ENCODE peak calls at places on chromosome 2, in four cellular contexts. One of them, this sample, is unnamed. For H3K27me3, the result is how much of the 10 kb centered on the place peaks cover.

GRCh38 chr2:175140332-175140731 is 27.7 kb downstream of the ATF2 start:
- DNase-seq in Peyer's patch: no peak
- DNase-seq in adrenal gland: no peak
- DNase-seq in IMR-90: no peak
- DNase-seq in this sample: no peak

GRCh38 chr2:216632321-216632951 is 784 bp upstream of the IGFBP2 start:
- DNase-seq in Peyer's patch: no peak
- DNase-seq in adrenal gland: no peak
- DNase-seq in IMR-90: no peak
- DNase-seq in this sample: no peak

GRCh38 chr2:174442546-174443510 is 44.0 kb downstream of the GPR155 start:
- DNase-seq in IMR-90: peak
- DNase-seq in adrenal gland: peak
- DNase-seq in Peyer's patch: no peak
- DNase-seq in this sample: no peak

GRCh38 chr2:164843346-164843841 is 1.8 kb upstream of the COBLL1 start:
- DNase-seq in IMR-90: no peak
- DNase-seq in Peyer's patch: no peak
- DNase-seq in adrenal gland: no peak
- DNase-seq in this sample: no peak

GRCh38 chr2:223841436-223842180 is 4.2 kb upstream of the AP1S3 start:
- DNase-seq in adrenal gland: no peak
- DNase-seq in Peyer's patch: no peak
- DNase-seq in IMR-90: no peak
- DNase-seq in this sample: no peak

GRCh38 chr2:135600915-135601314 is 69.6 kb downstream of the R3HDM1 start:
- DNase-seq in IMR-90: peak
- DNase-seq in adrenal gland: no peak
- DNase-seq in Peyer's patch: no peak
- DNase-seq in this sample: no peak

GRCh38 chr2:233114421-233114861 is 54.3 kb downstream of the INPP5D start:
- DNase-seq in IMR-90: no peak
- DNase-seq in adrenal gland: no peak
- DNase-seq in Peyer's patch: no peak
- DNase-seq in this sample: peak

GRCh38 chr2:201156051-201156450 is 26.9 kb upstream of the CASP10 start:
- DNase-seq in IMR-90: no peak
- DNase-seq in Peyer's patch: no peak
- DNase-seq in adrenal gland: no peak
- DNase-seq in this sample: no peak

GRCh38 chr2:38521835-38522234 is 80.9 kb downstream of the HNRNPLL start:
- DNase-seq in Peyer's patch: no peak
- DNase-seq in adrenal gland: no peak
- DNase-seq in IMR-90: no peak
- DNase-seq in this sample: no peak

GRCh38 chr2:176157499-176158305 is 595 bp downstream of the HOXD3 start:
- DNase-seq in adrenal gland: peak
- DNase-seq in IMR-90: no peak
- DNase-seq in Peyer's patch: no peak
- DNase-seq in this sample: no peak

GRCh38 chr2:70716131-70716766 is 51.8 kb downstream of the ADD2 start:
- DNase-seq in adrenal gland: no peak
- DNase-seq in IMR-90: no peak
- DNase-seq in Peyer's patch: no peak
- DNase-seq in this sample: peak

GRCh38 chr2:201116959-201117734 is 1.2 kb downstream of the CFLAR start:
- DNase-seq in IMR-90: peak
- DNase-seq in adrenal gland: peak
- DNase-seq in Peyer's patch: peak
- DNase-seq in this sample: peak

GRCh38 chr2:102895386-102895785 is 133.6 kb downstream of the TMEM182 start:
- DNase-seq in IMR-90: no peak
- DNase-seq in Peyer's patch: no peak
- DNase-seq in adrenal gland: no peak
- DNase-seq in this sample: no peak

GRCh38 chr2:17706845-17707244 is 46.8 kb downstream of the SMC6 start:
- DNase-seq in Peyer's patch: no peak
- DNase-seq in IMR-90: no peak
- DNase-seq in adrenal gland: no peak
- DNase-seq in this sample: no peak

GRCh38 chr2:132415256-132416079 is 1.1 kb upstream of the GPR39 start:
- DNase-seq in Peyer's patch: no peak
- DNase-seq in adrenal gland: no peak
- DNase-seq in IMR-90: peak
- DNase-seq in this sample: no peak

GRCh38 chr2:237874585-237875161 is 15.2 kb downstream of the RAMP1 start:
- DNase-seq in adrenal gland: no peak
- DNase-seq in Peyer's patch: no peak
- DNase-seq in IMR-90: peak
- DNase-seq in this sample: peak

GRCh38 chr2:158025263-158025996 is 76.2 kb upstream of the UPP2 start:
- DNase-seq in IMR-90: peak
- DNase-seq in adrenal gland: peak
- DNase-seq in Peyer's patch: no peak
- DNase-seq in this sample: no peak

GRCh38 chr2:1747065-1747941 is 3.0 kb upstream of the PXDN start:
- DNase-seq in adrenal gland: peak
- DNase-seq in Peyer's patch: peak
- DNase-seq in IMR-90: no peak
- DNase-seq in this sample: no peak

GRCh38 chr2:158815650-158816049 is 20.5 kb downstream of the DAPL1 start:
- DNase-seq in adrenal gland: no peak
- DNase-seq in Peyer's patch: no peak
- DNase-seq in IMR-90: no peak
- DNase-seq in this sample: no peak

GRCh38 chr2:128304715-128305554 is 13.7 kb downstream of the HS6ST1 start:
- DNase-seq in adrenal gland: peak
- DNase-seq in IMR-90: peak
- DNase-seq in Peyer's patch: no peak
- DNase-seq in this sample: peak

GRCh38 chr2:46954951-46955571 is 39.5 kb upstream of the MCFD2 start:
- DNase-seq in adrenal gland: peak
- DNase-seq in Peyer's patch: no peak
- DNase-seq in IMR-90: peak
- DNase-seq in this sample: peak

GRCh38 chr2:231057590-231057989 is 923 bp downstream of the PSMD1 start:
- DNase-seq in adrenal gland: no peak
- DNase-seq in Peyer's patch: no peak
- DNase-seq in IMR-90: peak
- DNase-seq in this sample: no peak

GRCh38 chr2:28717339-28717758 is 34.3 kb upstream of the PPP1CB start:
- DNase-seq in Peyer's patch: no peak
- DNase-seq in IMR-90: peak
- DNase-seq in adrenal gland: peak
- DNase-seq in this sample: peak

GRCh38 chr2:66562337-66562685 is 127.4 kb downstream of the MEIS1 start:
- DNase-seq in IMR-90: no peak
- DNase-seq in Peyer's patch: no peak
- DNase-seq in adrenal gland: no peak
- DNase-seq in this sample: no peak

GRCh38 chr2:209771474-209772292 is at the start of gene UNC80:
- DNase-seq in Peyer's patch: no peak
- DNase-seq in adrenal gland: peak
- DNase-seq in IMR-90: peak
- DNase-seq in this sample: peak

GRCh38 chr2:113826346-113827285 is 63.3 kb upstream of the ACTR3 start:
- DNase-seq in adrenal gland: no peak
- DNase-seq in Peyer's patch: no peak
- DNase-seq in IMR-90: no peak
- DNase-seq in this sample: no peak

GRCh38 chr2:17416891-17417391 is 101.3 kb downstream of the RAD51AP2 start:
- DNase-seq in adrenal gland: no peak
- DNase-seq in IMR-90: peak
- DNase-seq in Peyer's patch: no peak
- DNase-seq in this sample: no peak

GRCh38 chr2:156321243-156321904 is 11.1 kb downstream of the NR4A2 start:
- DNase-seq in IMR-90: no peak
- DNase-seq in adrenal gland: no peak
- DNase-seq in Peyer's patch: no peak
- DNase-seq in this sample: no peak

GRCh38 chr2:53247986-53248735 is 519.4 kb upstream of the CHAC2 start:
- DNase-seq in Peyer's patch: no peak
- DNase-seq in adrenal gland: no peak
- DNase-seq in IMR-90: no peak
- DNase-seq in this sample: no peak

GRCh38 chr2:120305296-120305695 is 40.6 kb upstream of the INHBB start:
- DNase-seq in IMR-90: no peak
- DNase-seq in Peyer's patch: no peak
- DNase-seq in adrenal gland: no peak
- DNase-seq in this sample: no peak

GRCh38 chr2:231482806-231483391 is 18.6 kb upstream of the NCL start:
- DNase-seq in IMR-90: peak
- DNase-seq in adrenal gland: peak
- DNase-seq in Peyer's patch: peak
- DNase-seq in this sample: peak

GRCh38 chr2:138794734-138795133 is 14.5 kb upstream of the NXPH2 start:
- DNase-seq in Peyer's patch: no peak
- DNase-seq in adrenal gland: no peak
- DNase-seq in IMR-90: no peak
- DNase-seq in this sample: no peak

GRCh38 chr2:162006326-162006725 is 67.7 kb downstream of the DPP4 start:
- DNase-seq in Peyer's patch: no peak
- DNase-seq in IMR-90: no peak
- DNase-seq in adrenal gland: no peak
- DNase-seq in this sample: no peak

GRCh38 chr2:119387381-119388129 is 20.8 kb downstream of the DBI start:
- DNase-seq in Peyer's patch: no peak
- DNase-seq in IMR-90: peak
- DNase-seq in adrenal gland: peak
- DNase-seq in this sample: peak

GRCh38 chr2:43212216-43212828 is 14.1 kb downstream of the ZFP36L2 start:
- DNase-seq in Peyer's patch: no peak
- DNase-seq in adrenal gland: no peak
- DNase-seq in IMR-90: no peak
- DNase-seq in this sample: no peak

GRCh38 chr2:65466551-65466950 is 34.2 kb upstream of the SPRED2 start:
- DNase-seq in IMR-90: no peak
- DNase-seq in Peyer's patch: no peak
- DNase-seq in adrenal gland: no peak
- DNase-seq in this sample: no peak

GRCh38 chr2:235737840-235738239 is 244.0 kb downstream of the AGAP1 start:
- DNase-seq in IMR-90: no peak
- DNase-seq in Peyer's patch: no peak
- DNase-seq in adrenal gland: no peak
- DNase-seq in this sample: no peak

DNA sequence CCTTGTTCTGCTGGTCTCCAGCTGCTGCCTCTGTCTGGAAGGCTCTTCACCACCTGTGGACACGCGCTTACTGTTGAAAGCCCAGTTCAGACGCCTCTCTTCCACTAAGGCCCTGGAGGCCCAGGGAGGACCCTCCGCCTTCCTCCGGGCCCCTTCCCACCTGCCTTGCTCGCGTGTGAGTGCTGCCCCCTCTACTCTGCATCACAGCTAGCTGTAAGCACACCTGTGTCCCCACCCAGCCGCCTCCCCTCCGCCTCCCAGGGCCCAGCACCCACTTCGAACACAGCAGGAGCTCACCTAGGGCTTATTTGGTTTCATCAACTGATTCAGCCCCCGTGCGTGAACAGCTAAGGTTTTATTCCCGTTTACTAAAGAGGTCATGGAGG is 49.7 kb downstream of the KCNF1 start:
- DNase-seq in Peyer's patch: no peak
- DNase-seq in adrenal gland: no peak
- DNase-seq in IMR-90: no peak
- DNase-seq in this sample: no peak
- TF ChIP-seq CTCF in Peyer's patch: no peak
- TF ChIP-seq CTCF in adrenal gland: no peak
- TF ChIP-seq CTCF in IMR-90: no peak
- TF ChIP-seq CTCF in this sample: no peak

GRCh38 chr2:236855176-236855865 is 230.4 kb upstream of the COPS8 start:
- DNase-seq in adrenal gland: no peak
- DNase-seq in IMR-90: no peak
- DNase-seq in Peyer's patch: no peak
- DNase-seq in this sample: peak
- TF ChIP-seq POLR2A in adrenal gland: no peak
- TF ChIP-seq POLR2A in IMR-90: no peak
- TF ChIP-seq POLR2A in Peyer's patch: no peak
- TF ChIP-seq POLR2A in this sample: no peak

GRCh38 chr2:217757108-217757463 is 245.7 kb downstream of the TNS1 start:
- DNase-seq in IMR-90: no peak
- DNase-seq in Peyer's patch: no peak
- DNase-seq in adrenal gland: no peak
- DNase-seq in this sample: no peak
- H3K27me3 ChIP-seq in IMR-90: under half
- H3K27me3 ChIP-seq in Peyer's patch: under half
- H3K27me3 ChIP-seq in adrenal gland: under half
- H3K27me3 ChIP-seq in this sample: under half

DNA sequence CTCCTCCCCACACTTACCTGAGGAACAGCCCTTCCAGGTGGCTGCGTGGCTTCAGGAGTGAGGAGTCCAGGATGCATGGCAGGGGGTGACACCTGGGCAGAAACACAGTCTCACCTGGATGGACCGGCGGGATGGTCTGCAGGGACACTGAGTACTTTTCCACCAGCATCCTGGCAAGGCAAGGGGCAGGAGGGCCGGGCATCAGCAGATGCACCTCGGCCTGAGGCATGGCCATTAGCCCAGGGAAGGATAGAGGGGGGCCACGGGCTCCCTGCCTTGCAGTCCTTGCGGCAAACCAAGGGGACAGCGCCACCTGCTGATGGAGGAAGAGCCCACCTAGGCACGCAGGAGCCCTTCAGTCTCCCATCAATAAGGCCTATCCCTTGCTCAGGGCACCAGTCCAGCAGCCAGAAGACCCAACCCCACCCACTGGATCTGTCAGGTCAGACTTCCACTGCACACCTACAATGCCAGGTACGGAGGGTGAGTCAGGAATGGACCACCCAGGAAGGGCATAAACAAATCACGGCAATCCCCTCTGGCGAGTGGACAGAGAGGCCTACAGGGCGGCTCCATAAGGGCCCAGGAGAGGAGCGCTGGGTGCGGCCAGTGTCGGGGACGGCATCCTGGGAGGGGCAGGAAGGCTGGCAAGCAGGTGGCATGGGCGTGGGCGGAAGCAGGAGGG is 26.0 kb downstream of the FAM178B start:
- DNase-seq in adrenal gland: peak
- DNase-seq in Peyer's patch: peak
- DNase-seq in IMR-90: peak
- DNase-seq in this sample: peak
- TF ChIP-seq CTCF in adrenal gland: peak
- TF ChIP-seq CTCF in Peyer's patch: peak
- TF ChIP-seq CTCF in IMR-90: peak
- TF ChIP-seq CTCF in this sample: peak